ENCODE peak calls at places on chromosomes 5 and 9, in six cellular contexts. F is stomach; T is stimulated activated CD8-positive, alpha-beta memory T cell treated with anti-CD3 and anti-CD28 coated beads, Interleukin-12 subunit alpha, Interleukin-12 subunit beta, amount 100 ng/mL, for 1 hour; Y is cardiac fibroblast; C is AG04450; W is fibroblast of the aortic adventitia. V is an unnamed sample.

GRCh38 chr9:88749420-88749819 is 214.4 kb downstream of the NXNL2 start:
- DNase-seq in F (no peak), T (no peak), Y (peak), C (no peak), W (peak), V (no peak)

GRCh38 chr5:103800728-103801127 is 238.1 kb upstream of the NUDT12 start:
- DNase-seq in F (no peak), T (no peak), Y (peak), C (no peak), W (peak), V (no peak)

GRCh38 chr9:121916008-121916407 is 177.1 kb downstream of the TTLL11 start:
- DNase-seq in F (no peak), T (no peak), Y (peak), C (no peak), W (peak), V (no peak)

GRCh38 chr9:121686930-121687541 is 35.6 kb downstream of the DAB2IP start:
- DNase-seq in F (peak), T (no peak), Y (peak), C (peak), W (peak), V (peak)

GRCh38 chr5:111069839-111070238 is 1.7 kb upstream of the TSLP start:
- DNase-seq in F (no peak), T (no peak), Y (peak), C (peak), W (peak), V (no peak)

GRCh38 chr5:156513123-156513814 is 186.3 kb downstream of the SGCD start:
- DNase-seq in F (no peak), T (no peak), Y (no peak), C (no peak), W (no peak), V (no peak)

GRCh38 chr5:106094836-106095235 is 1575.9 kb downstream of the EFNA5 start:
- DNase-seq in F (no peak), T (no peak), Y (no peak), C (no peak), W (no peak), V (no peak)

GRCh38 chr5:60959156-60959555 is 14.2 kb downstream of the NDUFAF2 start:
- DNase-seq in F (no peak), T (no peak), Y (peak), C (no peak), W (peak), V (no peak)

GRCh38 chr9:85575868-85576267 is 165.9 kb downstream of the AGTPBP1 start:
- DNase-seq in F (no peak), T (no peak), Y (no peak), C (no peak), W (no peak), V (no peak)

GRCh38 chr5:61313960-61314681 is 17.9 kb upstream of the ZSWIM6 start:
- DNase-seq in F (no peak), T (no peak), Y (peak), C (peak), W (peak), V (peak)

GRCh38 chr9:95018099-95018927 is 291.8 kb downstream of the AOPEP start:
- DNase-seq in F (no peak), T (no peak), Y (peak), C (peak), W (peak), V (peak)

GRCh38 chr5:145660897-145661650 is 174.1 kb downstream of the PRELID2 start:
- DNase-seq in F (no peak), T (no peak), Y (peak), C (no peak), W (peak), V (no peak)

GRCh38 chr5:52920929-52921328 is 68.2 kb upstream of the ITGA2 start:
- DNase-seq in F (no peak), T (no peak), Y (peak), C (no peak), W (peak), V (no peak)

GRCh38 chr5:107389130-107389553 is 281.6 kb downstream of the EFNA5 start:
- DNase-seq in F (peak), T (peak), Y (peak), C (no peak), W (peak), V (peak)

GRCh38 chr5:119515192-119515591 is 62.9 kb downstream of the HSD17B4 start:
- DNase-seq in F (no peak), T (no peak), Y (peak), C (no peak), W (peak), V (no peak)

GRCh38 chr9:113940077-113940476 is 64.0 kb downstream of the ZNF618 start:
- DNase-seq in F (no peak), T (no peak), Y (no peak), C (no peak), W (no peak), V (no peak)

GRCh38 chr9:119788876-119789275 is 419.6 kb upstream of the BRINP1 start:
- DNase-seq in F (no peak), T (no peak), Y (no peak), C (no peak), W (no peak), V (no peak)

GRCh38 chr5:133995903-133996563 is 8.7 kb downstream of the VDAC1 start:
- DNase-seq in F (no peak), T (no peak), Y (no peak), C (no peak), W (no peak), V (no peak)

GRCh38 chr5:135880278-135880677 is 15.4 kb downstream of the IL9 start:
- DNase-seq in F (no peak), T (no peak), Y (no peak), C (no peak), W (no peak), V (no peak)

GRCh38 chr5:72452515-72453259 is 54.5 kb downstream of the ZNF366 start:
- DNase-seq in F (peak), T (no peak), Y (peak), C (peak), W (peak), V (no peak)

GRCh38 chr5:120298981-120299380 is 165.1 kb upstream of the PRR16 start:
- DNase-seq in F (no peak), T (no peak), Y (no peak), C (no peak), W (peak), V (no peak)

GRCh38 chr5:131986161-131986912 is 25.1 kb downstream of the ACSL6 start:
- DNase-seq in F (no peak), T (no peak), Y (no peak), C (no peak), W (no peak), V (no peak)

GRCh38 chr5:62783374-62784057 is 204.9 kb downstream of the LRRC70 start:
- DNase-seq in F (no peak), T (no peak), Y (no peak), C (no peak), W (no peak), V (no peak)

V was measured in SW 1271.